ENCODE peak calls at places on chromosomes 4 and X, in six cellular contexts. V is testis, O is mammary epithelial cell, H is choroid plexus epithelial cell, A is mucosa of descending colon, I is tibial artery. E is an unnamed sample.

GRCh38 chrX:33207056-33207455 is 4.3 kb downstream of the DMD start:
- DNase-seq in A (no peak), O (peak), H (no peak), I (no peak), V (no peak), E (peak)

GRCh38 chr4:139866270-139866962 is 200.8 kb downstream of the MGST2 start:
- DNase-seq in V (peak), I (no peak), H (no peak), O (no peak), A (no peak), E (no peak)

GRCh38 chrX:12013220-12013619 is 125.1 kb upstream of the FRMPD4 start:
- DNase-seq in O (peak), V (no peak), A (no peak), I (no peak), H (peak), E (peak)

GRCh38 chr4:35087216-35087615 is 1157.1 kb downstream of the ARAP2 start:
- DNase-seq in I (no peak), V (no peak), A (no peak), O (no peak), H (no peak), E (no peak)

GRCh38 chr4:53536328-53536727 is 55.0 kb downstream of the LNX1 start:
- DNase-seq in A (no peak), V (no peak), O (no peak), H (no peak), I (no peak), E (no peak)

GRCh38 chr4:6746721-6747689 is 31.0 kb downstream of the BLOC1S4 start:
- DNase-seq in I (no peak), O (no peak), A (peak), V (peak), H (no peak), E (peak)

GRCh38 chr4:105710678-105711077 is 2.1 kb downstream of the GSTCD start:
- DNase-seq in I (no peak), A (no peak), V (no peak), O (peak), H (no peak), E (peak)

GRCh38 chrX:105882581-105883275 is 60.4 kb downstream of the NRK start:
- DNase-seq in A (no peak), I (no peak), O (no peak), H (peak), V (no peak), E (peak)

GRCh38 chr4:129326810-129327209 is 230.9 kb downstream of the C4orf33 start:
- DNase-seq in H (no peak), I (no peak), O (no peak), V (no peak), A (no peak), E (no peak)

GRCh38 chr4:1369484-1370079 is 22.6 kb downstream of the UVSSA start:
- DNase-seq in O (no peak), A (peak), I (no peak), V (no peak), H (no peak), E (no peak)

GRCh38 chrX:115690554-115691216 is 129.7 kb downstream of the PLS3 start:
- DNase-seq in O (peak), V (peak), I (peak), A (no peak), H (peak), E (peak)

GRCh38 chr4:76535603-76536380 is 100.8 kb downstream of the SHROOM3 start:
- DNase-seq in A (no peak), O (peak), H (peak), I (no peak), V (no peak), E (peak)

GRCh38 chr4:111630705-111631104 is 514.5 kb upstream of the FAM241A start:
- DNase-seq in V (no peak), H (peak), I (no peak), O (no peak), A (no peak), E (peak)

GRCh38 chr4:111064342-111064993 is 441.6 kb upstream of the PITX2 start:
- DNase-seq in I (no peak), A (no peak), H (peak), V (no peak), O (peak), E (peak)

GRCh38 chrX:108439961-108440696 is 491 bp downstream of the COL4A5 start:
- DNase-seq in O (no peak), V (peak), H (peak), A (no peak), I (no peak), E (peak)

GRCh38 chrX:56800307-56800706 is 71.3 kb downstream of the NBDY start:
- DNase-seq in O (no peak), H (no peak), V (no peak), I (no peak), A (no peak), E (no peak)

GRCh38 chr4:40211224-40212185 is 14.7 kb downstream of the RHOH start:
- DNase-seq in V (no peak), H (peak), O (no peak), I (no peak), A (no peak), E (no peak)
- H3K4me3 ChIP-seq in V (no peak), H (no peak), O (no peak), I (no peak), A (no peak), E (no peak)

GRCh38 chr4:88526221-88526815 is 2.7 kb upstream of the PYURF start:
- DNase-seq in H (peak), V (no peak), I (no peak), A (no peak), O (peak), E (peak)
- TF ChIP-seq CTCF in H (peak), V (no peak), I (peak), A (no peak), O (peak), E (no peak)

GRCh38 chr4:2402453-2402852 is 16.0 kb downstream of the ZFYVE28 start:
- DNase-seq in I (no peak), O (no peak), V (no peak), H (peak), A (no peak), E (no peak)

GRCh38 chr4:2402941-2403340 is 15.5 kb downstream of the ZFYVE28 start:
- DNase-seq in V (no peak), H (no peak), A (no peak), I (no peak), O (no peak), E (no peak)

GRCh38 chr4:2400841-2401609 is 17.4 kb downstream of the ZFYVE28 start:
- DNase-seq in I (no peak), A (no peak), V (no peak), H (no peak), O (no peak), E (no peak)

GRCh38 chr4:2402053-2402452 is 16.4 kb downstream of the ZFYVE28 start:
- DNase-seq in A (peak), O (peak), H (peak), V (peak), I (peak), E (peak)

GRCh38 chr4:2401610-2401983 is 16.8 kb downstream of the ZFYVE28 start:
- DNase-seq in I (no peak), A (no peak), O (no peak), V (no peak), H (no peak), E (no peak)
- H3K4me3 ChIP-seq in I (peak), A (no peak), O (no peak), V (no peak), H (no peak), E (peak)

GRCh38 chr4:14897217-14897616 is 105.1 kb upstream of the CPEB2 start:
- DNase-seq in V (no peak), O (peak), A (no peak), I (no peak), H (peak), E (no peak)
- TF ChIP-seq CTCF in V (no peak), O (no peak), A (no peak), I (no peak), H (peak), E (no peak)

DNA sequence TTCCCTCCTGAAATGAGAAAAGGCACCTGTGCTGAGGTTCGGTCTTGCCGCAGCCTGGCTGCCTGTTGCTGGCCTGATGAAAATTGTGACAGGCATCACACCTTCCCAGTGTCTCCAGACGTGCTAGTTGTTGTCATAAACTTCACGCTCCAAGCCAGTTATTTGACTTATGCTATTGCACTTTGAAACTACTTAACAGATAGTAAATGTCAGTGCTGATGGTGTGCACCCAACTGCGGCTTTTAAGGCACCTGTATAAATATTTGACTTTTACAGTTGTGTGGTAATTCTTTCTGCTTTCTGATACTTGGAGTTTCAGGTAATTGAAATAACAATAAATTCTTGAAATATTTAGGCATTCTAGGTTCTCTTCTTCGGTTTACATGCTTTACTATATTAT is 1.8 kb downstream of the WWC2 start:
- DNase-seq in I (no peak), V (peak), O (no peak), H (no peak), A (no peak), E (no peak)
- H3K4me3 ChIP-seq in I (peak), V (no peak), O (peak), H (peak), A (no peak), E (peak)

DNA sequence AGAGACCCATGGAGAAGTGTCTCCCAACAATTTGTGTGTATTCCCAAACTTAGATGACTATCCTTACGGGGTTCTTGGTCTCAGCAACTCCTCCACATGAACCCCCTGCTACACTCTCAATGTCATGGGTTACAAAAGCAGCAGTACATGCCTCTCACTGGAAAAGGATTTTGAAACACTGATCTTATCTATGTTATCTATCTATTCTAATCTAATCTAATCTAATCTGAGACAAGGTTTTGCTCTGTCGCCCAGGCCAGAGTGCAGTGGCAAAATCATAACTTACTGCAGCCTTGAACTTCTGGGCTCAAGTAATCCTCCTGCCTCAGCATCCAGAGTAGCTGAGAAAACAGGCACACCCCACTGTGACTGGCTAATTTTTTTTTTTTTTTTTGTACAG is 19.3 kb downstream of the TSPAN5 start:
- DNase-seq in I (no peak), A (no peak), H (no peak), V (no peak), O (no peak), E (peak)
- TF ChIP-seq CTCF in I (no peak), A (no peak), H (no peak), V (no peak), O (no peak), E (no peak)

DNA sequence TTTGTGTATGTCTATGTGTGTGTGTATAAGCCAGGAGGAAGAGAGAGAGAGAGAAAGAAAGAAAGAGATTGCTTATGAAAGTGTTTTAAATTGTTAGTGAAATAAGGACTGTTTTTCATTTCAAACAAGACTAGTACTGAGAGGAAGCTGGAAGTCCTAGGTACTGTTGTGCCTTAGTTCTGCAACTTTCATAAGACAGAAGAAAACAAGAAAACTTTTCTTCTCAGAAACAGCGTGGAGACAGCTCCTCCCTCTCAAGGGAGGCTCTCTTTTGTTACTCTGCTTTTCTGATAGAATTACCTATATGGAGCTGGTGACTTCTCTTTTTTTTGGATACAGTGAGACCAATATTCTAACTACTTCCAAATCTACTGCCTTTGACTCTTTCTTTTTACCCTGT is 62.5 kb downstream of the BANK1 start:
- DNase-seq in A (no peak), H (peak), O (no peak), I (no peak), V (no peak), E (no peak)
- H3K4me3 ChIP-seq in A (no peak), H (no peak), O (no peak), I (no peak), V (no peak), E (no peak)

E was measured in fibroblast of the aortic adventitia.